ENCODE peak calls at places on chromosomes 4 and X, in seven cellular contexts. I, S, Q, H, F, M and U are unnamed samples.

GRCh38 chrX:49761481-49761880 is 65.7 kb upstream of the PAGE1 start:
- DNase-seq in I (no peak), S (peak), Q (no peak), H (peak), F (no peak), M (no peak), U (peak)

GRCh38 chr4:4334798-4335520 is 44.9 kb downstream of the ZBTB49 start:
- DNase-seq in I (peak), S (peak), Q (no peak), H (peak), F (peak), M (no peak), U (peak)

GRCh38 chrX:132127748-132128147 is at the start of gene FRMD7:
- DNase-seq in I (no peak), S (no peak), Q (no peak), H (no peak), F (no peak), M (no peak), U (peak)

GRCh38 chrX:21734175-21734574 is 23.7 kb downstream of the SMPX start:
- DNase-seq in I (no peak), S (peak), Q (no peak), H (peak), F (no peak), M (no peak), U (no peak)

GRCh38 chr4:31236635-31237173 is 516.5 kb downstream of the PCDH7 start:
- DNase-seq in I (no peak), S (no peak), Q (no peak), H (no peak), F (no peak), M (no peak), U (no peak)

GRCh38 chr4:105343523-105343931 is 130.3 kb downstream of the PPA2 start:
- DNase-seq in I (no peak), S (peak), Q (no peak), H (no peak), F (no peak), M (no peak), U (no peak)

GRCh38 chrX:67536564-67536963 is 7.3 kb upstream of the AR start:
- DNase-seq in I (no peak), S (no peak), Q (no peak), H (no peak), F (no peak), M (no peak), U (no peak)

GRCh38 chrX:70289168-70289792 is 447 bp downstream of the PDZD11 start:
- DNase-seq in I (no peak), S (no peak), Q (no peak), H (peak), F (no peak), M (no peak), U (no peak)

GRCh38 chr4:125390126-125390525 is 75.4 kb downstream of the FAT4 start:
- DNase-seq in I (no peak), S (no peak), Q (no peak), H (peak), F (no peak), M (no peak), U (no peak)

GRCh38 chr4:68152411-68152810 is 22.7 kb upstream of the TMPRSS11F start:
- DNase-seq in I (no peak), S (peak), Q (no peak), H (peak), F (no peak), M (no peak), U (no peak)

GRCh38 chrX:140661657-140662056 is 47.9 kb upstream of the LINC00632 start:
- DNase-seq in I (no peak), S (no peak), Q (no peak), H (peak), F (no peak), M (no peak), U (no peak)

GRCh38 chr4:176883108-176883550 is 90.4 kb upstream of the VEGFC start:
- DNase-seq in I (no peak), S (no peak), Q (no peak), H (peak), F (no peak), M (no peak), U (no peak)
- H3K4me3 ChIP-seq in I (no peak), S (no peak), Q (no peak), H (peak), F (no peak), M (no peak), U (no peak)

DNA sequence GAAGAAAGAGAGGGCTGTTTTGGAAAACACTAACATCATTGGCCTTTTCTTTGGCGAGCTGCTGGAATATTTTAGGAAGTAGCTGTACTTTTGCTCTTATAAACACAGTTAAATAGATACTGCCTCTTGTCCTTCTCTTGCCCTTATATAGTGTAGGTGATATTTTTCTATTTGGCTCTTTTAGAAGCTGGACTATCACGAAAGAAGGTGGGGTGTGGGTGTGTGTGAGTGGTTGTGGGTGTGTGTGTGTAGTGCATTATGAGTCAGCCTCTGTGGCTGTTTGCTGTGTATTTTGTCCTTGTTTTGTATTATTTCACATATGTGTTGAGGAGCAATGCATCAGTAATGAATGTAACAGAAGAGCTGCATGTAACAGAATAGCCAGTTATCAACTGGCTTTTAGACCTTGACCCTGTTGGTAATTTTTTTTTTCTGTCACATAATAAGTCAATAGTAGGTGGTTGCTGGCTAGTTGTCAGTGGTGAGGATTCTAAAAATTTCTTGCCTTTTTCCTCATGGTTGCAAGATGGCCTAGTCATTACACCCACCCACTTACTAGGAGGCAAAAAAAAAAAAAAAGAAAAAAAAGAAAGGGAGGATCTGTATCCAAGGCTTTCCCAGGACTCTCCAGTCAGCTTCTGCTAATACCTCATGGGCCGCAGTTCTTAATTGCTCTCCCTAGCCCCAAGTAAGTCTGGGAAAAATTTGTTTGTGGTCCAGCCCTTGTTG is 23.8 kb downstream of the ARHGAP10 start:
- DNase-seq in I (no peak), S (no peak), Q (no peak), H (no peak), F (no peak), M (no peak), U (no peak)
- H3K27ac ChIP-seq in I (peak), S (peak), Q (peak), H (no peak), F (peak), M (peak), U (no peak)

GRCh38 chr4:1773754-1774153 is 19.3 kb upstream of the FGFR3 start:
- DNase-seq in I (no peak), S (no peak), Q (no peak), H (no peak), F (no peak), M (no peak), U (no peak)

GRCh38 chr4:1770791-1771231 is 22.3 kb upstream of the FGFR3 start:
- DNase-seq in I (no peak), S (no peak), Q (no peak), H (no peak), F (no peak), M (no peak), U (no peak)

GRCh38 chr4:1772869-1773538 is 20.1 kb upstream of the FGFR3 start:
- DNase-seq in I (no peak), S (no peak), Q (no peak), H (no peak), F (no peak), M (no peak), U (no peak)

GRCh38 chr4:1770245-1770644 is 22.8 kb upstream of the FGFR3 start:
- DNase-seq in I (no peak), S (no peak), Q (no peak), H (no peak), F (no peak), M (no peak), U (no peak)

GRCh38 chr4:1771555-1772305 is 21.4 kb upstream of the FGFR3 start:
- DNase-seq in I (no peak), S (no peak), Q (no peak), H (no peak), F (no peak), M (no peak), U (no peak)
- H3K4me3 ChIP-seq in I (no peak), S (no peak), Q (no peak), H (no peak), F (no peak), M (no peak), U (no peak)

GRCh38 chr4:69830529-69831269 is 29.2 kb downstream of the SULT1E1 start:
- DNase-seq in I (no peak), S (peak), Q (no peak), H (peak), F (no peak), M (no peak), U (peak)
- H3K27ac ChIP-seq in I (peak), S (peak), Q (no peak), H (peak), F (peak), M (no peak), U (peak)

DNA sequence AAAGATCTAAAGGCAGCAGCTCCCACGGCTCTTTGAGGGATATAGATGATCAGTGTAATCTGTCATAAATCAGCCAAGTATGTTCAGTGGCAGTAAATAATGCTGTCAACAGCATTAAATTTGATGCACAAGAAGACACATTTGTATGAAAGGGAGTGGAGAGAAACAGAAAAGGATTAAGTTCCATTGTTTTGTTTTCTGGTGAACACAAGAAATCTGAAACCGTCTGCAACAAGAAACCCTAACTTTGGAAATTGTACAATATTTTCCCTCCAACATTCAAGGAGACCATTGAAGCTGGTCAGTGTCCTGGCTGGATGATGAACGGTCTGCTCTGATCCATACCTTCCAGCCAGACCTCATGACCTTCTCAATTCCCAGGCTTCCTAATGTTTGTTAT is 27.6 kb upstream of the C1QTNF7 start:
- DNase-seq in I (no peak), S (no peak), Q (no peak), H (no peak), F (no peak), M (no peak), U (no peak)
- H3K4me3 ChIP-seq in I (no peak), S (no peak), Q (peak), H (no peak), F (no peak), M (no peak), U (no peak)